ENCODE peak calls at places on chromosomes 2 and 18, in eight cellular contexts. One of them, this sample, is unnamed.

GRCh38 chr18:2906522-2907458 is 60.0 kb downstream of the EMILIN2 start:
- DNase-seq in CD8-positive, alpha-beta T cell: peak; percentile 26
- DNase-seq in cardiac fibroblast: no peak
- DNase-seq in MCF 10A: no peak
- DNase-seq in astrocyte of the cerebellum: no peak
- DNase-seq in kidney epithelial cell: no peak
- DNase-seq in A549: peak; percentile 74
- DNase-seq in brain microvascular endothelial cell: no peak
- DNase-seq in this sample: peak; percentile 48

GRCh38 chr2:237433920-237434319 is 20.0 kb upstream of the COL6A3 start:
- DNase-seq in CD8-positive, alpha-beta T cell: no peak
- DNase-seq in cardiac fibroblast: no peak
- DNase-seq in MCF 10A: no peak
- DNase-seq in astrocyte of the cerebellum: no peak
- DNase-seq in kidney epithelial cell: no peak
- DNase-seq in A549: no peak
- DNase-seq in brain microvascular endothelial cell: no peak
- DNase-seq in this sample: no peak

GRCh38 chr18:45891806-45892205 is 66.3 kb downstream of the SIGLEC15 start:
- DNase-seq in CD8-positive, alpha-beta T cell: no peak
- DNase-seq in cardiac fibroblast: no peak
- DNase-seq in MCF 10A: no peak
- DNase-seq in astrocyte of the cerebellum: no peak
- DNase-seq in kidney epithelial cell: no peak
- DNase-seq in A549: no peak
- DNase-seq in brain microvascular endothelial cell: no peak
- DNase-seq in this sample: no peak

GRCh38 chr2:63023444-63023843 is 27.2 kb upstream of the OTX1 start:
- DNase-seq in CD8-positive, alpha-beta T cell: no peak
- DNase-seq in cardiac fibroblast: peak; percentile 69
- DNase-seq in MCF 10A: peak; percentile 67
- DNase-seq in astrocyte of the cerebellum: no peak
- DNase-seq in kidney epithelial cell: no peak
- DNase-seq in A549: peak; percentile 37
- DNase-seq in brain microvascular endothelial cell: peak; percentile 50
- DNase-seq in this sample: no peak

GRCh38 chr2:113142290-113142689 is 14.9 kb downstream of the IL1RN start:
- DNase-seq in CD8-positive, alpha-beta T cell: no peak
- DNase-seq in cardiac fibroblast: no peak
- DNase-seq in MCF 10A: no peak
- DNase-seq in astrocyte of the cerebellum: no peak
- DNase-seq in kidney epithelial cell: no peak
- DNase-seq in A549: no peak
- DNase-seq in brain microvascular endothelial cell: no peak
- DNase-seq in this sample: no peak

GRCh38 chr2:31322376-31322775 is 88.4 kb downstream of the EHD3 start:
- DNase-seq in CD8-positive, alpha-beta T cell: no peak
- DNase-seq in cardiac fibroblast: peak; percentile 28
- DNase-seq in MCF 10A: no peak
- DNase-seq in astrocyte of the cerebellum: no peak
- DNase-seq in kidney epithelial cell: no peak
- DNase-seq in A549: no peak
- DNase-seq in brain microvascular endothelial cell: no peak
- DNase-seq in this sample: no peak

GRCh38 chr18:48929212-48929612 is 21.6 kb downstream of the SMAD7 start:
- DNase-seq in CD8-positive, alpha-beta T cell: no peak
- DNase-seq in cardiac fibroblast: no peak
- DNase-seq in MCF 10A: no peak
- DNase-seq in astrocyte of the cerebellum: no peak
- DNase-seq in kidney epithelial cell: no peak
- DNase-seq in A549: no peak
- DNase-seq in brain microvascular endothelial cell: no peak
- DNase-seq in this sample: no peak

GRCh38 chr18:22675006-22675405 is 257.3 kb upstream of the CTAGE1 start:
- DNase-seq in CD8-positive, alpha-beta T cell: no peak
- DNase-seq in cardiac fibroblast: no peak
- DNase-seq in MCF 10A: no peak
- DNase-seq in astrocyte of the cerebellum: no peak
- DNase-seq in kidney epithelial cell: no peak
- DNase-seq in A549: no peak
- DNase-seq in brain microvascular endothelial cell: no peak
- DNase-seq in this sample: no peak

GRCh38 chr2:232547991-232548390 is 2.4 kb downstream of the TIGD1 start:
- DNase-seq in CD8-positive, alpha-beta T cell: no peak
- DNase-seq in cardiac fibroblast: no peak
- DNase-seq in MCF 10A: no peak
- DNase-seq in astrocyte of the cerebellum: no peak
- DNase-seq in kidney epithelial cell: no peak
- DNase-seq in A549: no peak
- DNase-seq in brain microvascular endothelial cell: no peak
- DNase-seq in this sample: no peak

GRCh38 chr2:232549655-232550350 is 554 bp downstream of the TIGD1 start:
- DNase-seq in CD8-positive, alpha-beta T cell: no peak
- DNase-seq in cardiac fibroblast: no peak
- DNase-seq in MCF 10A: peak; percentile 17
- DNase-seq in astrocyte of the cerebellum: no peak
- DNase-seq in kidney epithelial cell: no peak
- DNase-seq in A549: no peak
- DNase-seq in brain microvascular endothelial cell: no peak
- DNase-seq in this sample: no peak

GRCh38 chr2:232551289-232551688 is 800 bp downstream of the EIF4E2 start:
- DNase-seq in CD8-positive, alpha-beta T cell: no peak
- DNase-seq in cardiac fibroblast: no peak
- DNase-seq in MCF 10A: no peak
- DNase-seq in astrocyte of the cerebellum: no peak
- DNase-seq in kidney epithelial cell: no peak
- DNase-seq in A549: no peak
- DNase-seq in brain microvascular endothelial cell: no peak
- DNase-seq in this sample: no peak

GRCh38 chr2:232551776-232552175 is 1.3 kb downstream of the EIF4E2 start:
- DNase-seq in CD8-positive, alpha-beta T cell: no peak
- DNase-seq in cardiac fibroblast: no peak
- DNase-seq in MCF 10A: no peak
- DNase-seq in astrocyte of the cerebellum: no peak
- DNase-seq in kidney epithelial cell: no peak
- DNase-seq in A549: no peak
- DNase-seq in brain microvascular endothelial cell: no peak
- DNase-seq in this sample: no peak

DNA sequence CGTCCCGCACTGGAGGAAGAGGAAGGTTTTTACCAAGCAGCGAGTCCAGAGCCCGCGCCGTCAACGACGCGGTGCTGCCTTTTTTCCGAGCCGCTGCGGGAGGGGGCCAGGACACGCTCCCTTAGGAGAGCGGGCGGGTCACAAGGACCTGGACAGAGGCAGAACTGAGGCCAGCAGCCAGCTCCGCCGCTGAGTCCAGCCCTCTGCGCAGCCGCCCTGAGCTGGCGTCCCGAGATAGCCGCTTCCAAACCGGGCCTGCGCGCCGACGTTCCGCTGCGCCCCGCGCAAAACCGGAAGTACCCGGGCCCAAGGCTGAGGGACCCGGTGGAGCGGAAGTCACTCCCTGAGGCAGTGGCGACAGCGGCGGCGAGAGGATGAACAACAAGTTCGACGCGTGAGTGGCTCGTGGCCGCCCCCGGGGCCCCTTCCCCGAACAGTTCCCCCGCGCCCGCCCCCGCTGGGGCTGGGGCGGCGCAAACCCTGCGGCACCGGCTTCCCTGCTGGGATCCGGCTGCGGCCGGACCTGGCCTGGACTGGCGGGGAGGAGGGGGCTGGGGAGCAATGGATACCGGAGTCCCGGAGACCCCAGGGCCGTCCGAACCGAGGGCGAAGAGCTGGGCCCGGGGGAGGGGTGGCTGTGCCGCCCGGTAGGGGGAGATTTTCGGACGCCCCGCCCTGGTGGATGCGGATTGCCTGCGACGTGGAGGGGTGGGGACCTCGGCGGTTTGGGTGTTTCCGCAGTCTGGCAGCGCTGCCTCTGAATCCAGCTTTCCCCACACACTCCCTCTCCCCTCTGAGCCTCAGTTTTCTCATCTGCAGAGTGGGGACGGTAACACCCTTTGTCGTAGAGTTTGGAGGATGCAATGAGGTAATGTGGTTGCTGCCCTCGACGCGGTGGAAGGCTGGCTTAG is at the start of the genes EIF4E2 and TIGD1:
- DNase-seq in CD8-positive, alpha-beta T cell: peak; percentile 86
- DNase-seq in cardiac fibroblast: peak; percentile 92
- DNase-seq in MCF 10A: peak; percentile 87
- DNase-seq in astrocyte of the cerebellum: peak; percentile 82
- DNase-seq in kidney epithelial cell: peak; percentile 58
- DNase-seq in A549: peak; percentile 98
- DNase-seq in brain microvascular endothelial cell: peak; percentile 91
- DNase-seq in this sample: peak; percentile 96
- TF ChIP-seq CTCF in CD8-positive, alpha-beta T cell: peak; percentile 55
- TF ChIP-seq CTCF in cardiac fibroblast: peak; percentile 33
- TF ChIP-seq CTCF in MCF 10A: no peak
- TF ChIP-seq CTCF in astrocyte of the cerebellum: peak; percentile 5
- TF ChIP-seq CTCF in kidney epithelial cell: peak; percentile 15
- TF ChIP-seq CTCF in A549: no peak
- TF ChIP-seq CTCF in brain microvascular endothelial cell: peak; percentile 45
- TF ChIP-seq CTCF in this sample: peak; percentile 58

DNA sequence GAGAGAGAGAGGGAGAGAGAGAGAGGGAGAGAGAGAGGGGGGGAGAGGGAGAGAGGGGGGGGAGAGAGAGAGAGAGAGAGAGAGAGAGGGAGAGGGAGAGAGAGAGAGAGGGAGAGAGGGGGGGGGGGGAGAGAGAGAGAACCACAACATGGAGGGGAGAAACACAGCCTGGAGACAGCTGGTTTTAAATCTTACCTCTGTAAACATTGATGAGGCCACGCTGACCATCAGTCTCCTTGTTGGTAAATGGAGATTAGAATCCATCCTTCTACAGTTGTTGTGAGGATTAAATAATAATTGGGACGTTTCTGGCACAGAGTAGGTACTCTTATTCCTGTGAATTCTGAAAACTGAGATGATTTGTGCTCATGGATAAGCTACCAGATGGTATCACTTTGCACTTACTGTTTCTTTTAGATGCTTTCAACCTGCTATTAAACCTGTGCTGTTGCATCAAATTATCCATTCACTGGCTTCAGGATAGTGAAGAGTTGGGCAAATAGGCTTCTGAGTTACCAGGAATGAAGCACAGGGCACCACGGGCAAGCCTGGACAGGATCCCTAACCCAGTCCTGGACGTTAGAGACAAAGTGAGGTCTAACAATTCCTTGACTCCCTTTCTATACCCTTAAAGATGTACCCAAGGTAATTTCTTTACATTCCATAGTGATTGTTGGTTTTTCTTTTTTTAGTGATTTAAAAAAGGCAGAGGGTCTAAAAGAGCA is 318.1 kb downstream of the ZNF521 start:
- DNase-seq in CD8-positive, alpha-beta T cell: no peak
- DNase-seq in cardiac fibroblast: no peak
- DNase-seq in MCF 10A: peak; percentile 13
- DNase-seq in astrocyte of the cerebellum: no peak
- DNase-seq in kidney epithelial cell: no peak
- DNase-seq in A549: no peak
- DNase-seq in brain microvascular endothelial cell: no peak
- DNase-seq in this sample: no peak
- TF ChIP-seq CTCF in CD8-positive, alpha-beta T cell: no peak
- TF ChIP-seq CTCF in cardiac fibroblast: no peak
- TF ChIP-seq CTCF in MCF 10A: no peak
- TF ChIP-seq CTCF in astrocyte of the cerebellum: no peak
- TF ChIP-seq CTCF in kidney epithelial cell: no peak
- TF ChIP-seq CTCF in A549: no peak
- TF ChIP-seq CTCF in brain microvascular endothelial cell: no peak
- TF ChIP-seq CTCF in this sample: no peak

GRCh38 chr2:11019614-11020013 is 107.9 kb downstream of the KCNF1 start:
- DNase-seq in CD8-positive, alpha-beta T cell: no peak
- DNase-seq in cardiac fibroblast: no peak
- DNase-seq in MCF 10A: no peak
- DNase-seq in astrocyte of the cerebellum: no peak
- DNase-seq in kidney epithelial cell: no peak
- DNase-seq in A549: no peak
- DNase-seq in brain microvascular endothelial cell: no peak
- DNase-seq in this sample: no peak

GRCh38 chr2:11022874-11023273 is 111.1 kb downstream of the KCNF1 start:
- DNase-seq in CD8-positive, alpha-beta T cell: no peak
- DNase-seq in cardiac fibroblast: no peak
- DNase-seq in MCF 10A: peak; percentile 3
- DNase-seq in astrocyte of the cerebellum: no peak
- DNase-seq in kidney epithelial cell: no peak
- DNase-seq in A549: no peak
- DNase-seq in brain microvascular endothelial cell: no peak
- DNase-seq in this sample: no peak

GRCh38 chr2:11023326-11024009 is 111.7 kb downstream of the KCNF1 start:
- DNase-seq in CD8-positive, alpha-beta T cell: no peak
- DNase-seq in cardiac fibroblast: no peak
- DNase-seq in MCF 10A: no peak
- DNase-seq in astrocyte of the cerebellum: no peak
- DNase-seq in kidney epithelial cell: no peak
- DNase-seq in A549: no peak
- DNase-seq in brain microvascular endothelial cell: no peak
- DNase-seq in this sample: no peak

GRCh38 chr2:11024010-11024615 is 112.4 kb downstream of the KCNF1 start:
- DNase-seq in CD8-positive, alpha-beta T cell: no peak
- DNase-seq in cardiac fibroblast: no peak
- DNase-seq in MCF 10A: no peak
- DNase-seq in astrocyte of the cerebellum: no peak
- DNase-seq in kidney epithelial cell: no peak
- DNase-seq in A549: no peak
- DNase-seq in brain microvascular endothelial cell: no peak
- DNase-seq in this sample: peak; percentile 32

DNA sequence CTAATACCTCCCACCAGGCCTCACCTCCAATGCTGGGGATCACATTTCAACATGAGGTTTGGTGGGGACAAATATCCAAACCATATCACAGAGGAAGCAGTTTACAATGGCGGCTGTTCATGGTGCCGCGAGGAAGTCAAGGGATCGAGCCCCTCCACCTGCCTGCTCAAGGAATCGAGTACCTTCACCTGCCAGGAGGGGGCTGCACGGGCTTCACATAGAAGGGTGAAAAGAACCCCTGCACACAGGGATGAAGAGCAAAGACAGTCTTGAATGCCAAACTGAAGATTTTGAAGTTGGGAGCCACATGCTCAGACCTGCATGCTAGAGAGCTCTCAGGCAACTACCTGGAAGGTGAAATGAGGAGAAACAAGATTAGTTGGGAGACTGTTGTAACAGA is 110.3 kb downstream of the KCNF1 start:
- DNase-seq in CD8-positive, alpha-beta T cell: no peak
- DNase-seq in cardiac fibroblast: no peak
- DNase-seq in MCF 10A: no peak
- DNase-seq in astrocyte of the cerebellum: no peak
- DNase-seq in kidney epithelial cell: no peak
- DNase-seq in A549: no peak
- DNase-seq in brain microvascular endothelial cell: no peak
- DNase-seq in this sample: no peak
- TF ChIP-seq CTCF in CD8-positive, alpha-beta T cell: no peak
- TF ChIP-seq CTCF in cardiac fibroblast: no peak
- TF ChIP-seq CTCF in MCF 10A: no peak
- TF ChIP-seq CTCF in astrocyte of the cerebellum: no peak
- TF ChIP-seq CTCF in kidney epithelial cell: no peak
- TF ChIP-seq CTCF in A549: no peak
- TF ChIP-seq CTCF in brain microvascular endothelial cell: peak; percentile 16
- TF ChIP-seq CTCF in this sample: peak; percentile 20

GRCh38 chr2:43226558-43226954 is at the start of gene ZFP36L2:
- DNase-seq in CD8-positive, alpha-beta T cell: peak; percentile 96
- DNase-seq in cardiac fibroblast: peak; percentile 96
- DNase-seq in MCF 10A: peak; percentile 95
- DNase-seq in astrocyte of the cerebellum: peak; percentile 83
- DNase-seq in kidney epithelial cell: no peak
- DNase-seq in A549: peak; percentile 97
- DNase-seq in brain microvascular endothelial cell: peak; percentile 89
- DNase-seq in this sample: no peak

GRCh38 chr2:43227830-43228280 is 1.4 kb upstream of the ZFP36L2 start:
- DNase-seq in CD8-positive, alpha-beta T cell: no peak
- DNase-seq in cardiac fibroblast: no peak
- DNase-seq in MCF 10A: no peak
- DNase-seq in astrocyte of the cerebellum: no peak
- DNase-seq in kidney epithelial cell: no peak
- DNase-seq in A549: peak; percentile 89
- DNase-seq in brain microvascular endothelial cell: peak; percentile 25
- DNase-seq in this sample: no peak

GRCh38 chr2:43225788-43226557 is 433 bp downstream of the ZFP36L2 start:
- DNase-seq in CD8-positive, alpha-beta T cell: peak; percentile 56
- DNase-seq in cardiac fibroblast: peak; percentile 74
- DNase-seq in MCF 10A: peak; percentile 72
- DNase-seq in astrocyte of the cerebellum: no peak
- DNase-seq in kidney epithelial cell: no peak
- DNase-seq in A549: peak; percentile 65
- DNase-seq in brain microvascular endothelial cell: peak; percentile 41
- DNase-seq in this sample: peak; percentile 54

GRCh38 chr2:43228341-43228751 is 1.9 kb upstream of the ZFP36L2 start:
- DNase-seq in CD8-positive, alpha-beta T cell: no peak
- DNase-seq in cardiac fibroblast: no peak
- DNase-seq in MCF 10A: peak; percentile 36
- DNase-seq in astrocyte of the cerebellum: no peak
- DNase-seq in kidney epithelial cell: no peak
- DNase-seq in A549: no peak
- DNase-seq in brain microvascular endothelial cell: no peak
- DNase-seq in this sample: no peak

GRCh38 chr2:43226955-43227829 is 786 bp upstream of the ZFP36L2 start:
- DNase-seq in CD8-positive, alpha-beta T cell: peak; percentile 48
- DNase-seq in cardiac fibroblast: peak; percentile 86
- DNase-seq in MCF 10A: peak; percentile 86
- DNase-seq in astrocyte of the cerebellum: no peak
- DNase-seq in kidney epithelial cell: no peak
- DNase-seq in A549: peak; percentile 87
- DNase-seq in brain microvascular endothelial cell: peak; percentile 55
- DNase-seq in this sample: peak; percentile 72
- TF ChIP-seq CTCF in CD8-positive, alpha-beta T cell: no peak
- TF ChIP-seq CTCF in cardiac fibroblast: peak; percentile 22
- TF ChIP-seq CTCF in MCF 10A: peak; percentile 20
- TF ChIP-seq CTCF in astrocyte of the cerebellum: peak; percentile 14
- TF ChIP-seq CTCF in kidney epithelial cell: peak; percentile 38
- TF ChIP-seq CTCF in A549: peak; percentile 39
- TF ChIP-seq CTCF in brain microvascular endothelial cell: no peak
- TF ChIP-seq CTCF in this sample: no peak

This sample was measured in glutamatergic neuron.